ENCODE peak calls at places on chromosome 10, in five cellular contexts. W is BJ; B is cardiac fibroblast; Y is CD8-positive, alpha-beta T cell; E is kidney. A is an unnamed sample.

GRCh38 chr10:45513586-45513985 is 139.6 kb downstream of the ALOX5 start:
- DNase-seq in W (no peak), B (no peak), Y (no peak), E (no peak), A (no peak)

GRCh38 chr10:101780818-101781654 is 2.2 kb downstream of the NPM3 start:
- DNase-seq in W (no peak), B (peak; percentile 72), Y (peak; percentile 61), E (no peak), A (peak; percentile 30)

GRCh38 chr10:102132193-102132562 is 662 bp upstream of the PPRC1 start:
- DNase-seq in W (no peak), B (no peak), Y (no peak), E (no peak), A (no peak)

GRCh38 chr10:110068780-110069179 is 61.0 kb downstream of the ADD3 start:
- DNase-seq in W (no peak), B (no peak), Y (no peak), E (no peak), A (no peak)

GRCh38 chr10:63885159-63885558 is 364.0 kb downstream of the REEP3 start:
- DNase-seq in W (no peak), B (peak; percentile 6), Y (no peak), E (no peak), A (no peak)

GRCh38 chr10:129764901-129765663 is 199.0 kb downstream of the EBF3 start:
- DNase-seq in W (no peak), B (no peak), Y (no peak), E (peak; percentile 37), A (no peak)

GRCh38 chr10:11249134-11249533 is 231.5 kb downstream of the CELF2 start:
- DNase-seq in W (no peak), B (no peak), Y (no peak), E (no peak), A (no peak)

GRCh38 chr10:25875555-25876165 is 58.4 kb upstream of the MYO3A start:
- DNase-seq in W (no peak), B (peak; percentile 74), Y (peak; percentile 36), E (no peak), A (no peak)

GRCh38 chr10:124091646-124092269 is 1.6 kb downstream of the CHST15 start:
- DNase-seq in W (no peak), B (peak; percentile 2), Y (no peak), E (peak; percentile 86), A (no peak)

GRCh38 chr10:116281780-116282179 is 8.8 kb upstream of the GFRA1 start:
- DNase-seq in W (no peak), B (no peak), Y (no peak), E (no peak), A (no peak)

GRCh38 chr10:88932539-88933256 is 19.9 kb downstream of the ACTA2 start:
- DNase-seq in W (peak; percentile 71), B (peak; percentile 87), Y (peak; percentile 19), E (peak; percentile 72), A (peak; percentile 62)

GRCh38 chr10:57948796-57949195 is 318.9 kb downstream of the IPMK start:
- DNase-seq in W (no peak), B (no peak), Y (no peak), E (no peak), A (no peak)

GRCh38 chr10:29689001-29689400 is 54.2 kb upstream of the SVIL start:
- DNase-seq in W (no peak), B (peak; percentile 80), Y (no peak), E (no peak), A (no peak)

GRCh38 chr10:119306514-119306951 is 99.2 kb downstream of the GRK5 start:
- DNase-seq in W (no peak), B (peak; percentile 48), Y (peak; percentile 56), E (no peak), A (no peak)

GRCh38 chr10:119306964-119307363 is 99.6 kb downstream of the GRK5 start:
- DNase-seq in W (no peak), B (peak; percentile 51), Y (no peak), E (peak; percentile 8), A (no peak)

GRCh38 chr10:119308556-119309422 is 101.4 kb downstream of the GRK5 start:
- DNase-seq in W (no peak), B (no peak), Y (no peak), E (peak; percentile 54), A (no peak)

GRCh38 chr10:119309423-119309770 is 102.0 kb downstream of the GRK5 start:
- DNase-seq in W (no peak), B (no peak), Y (no peak), E (peak; percentile 8), A (no peak)

GRCh38 chr10:119308089-119308488 is 100.7 kb downstream of the GRK5 start:
- DNase-seq in W (no peak), B (no peak), Y (no peak), E (peak; percentile 43), A (no peak)
- H3K4me3 ChIP-seq in W (no peak overlapping the region), B (no peak overlapping the region), Y (no peak overlapping the region), E (no peak overlapping the region), A (no peak overlapping the region)

DNA sequence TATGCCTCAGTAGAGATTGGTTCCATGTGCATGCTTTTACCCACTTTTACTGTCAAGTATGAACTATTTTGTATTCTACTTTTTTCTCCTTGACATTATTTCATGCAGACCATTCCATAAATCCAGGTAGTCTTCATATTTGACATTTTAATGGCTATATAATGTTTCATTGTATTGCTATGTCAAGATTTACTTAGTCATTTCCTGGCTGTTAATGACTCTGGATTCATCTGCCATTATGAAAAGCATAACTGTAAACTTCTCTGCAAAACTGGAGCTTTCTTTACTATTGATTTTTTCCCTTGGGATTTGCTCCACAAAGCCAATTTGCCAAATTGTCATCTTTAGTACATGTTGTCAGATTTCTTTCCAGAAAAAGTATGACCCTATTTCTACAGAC is 6.8 kb upstream of the MSRB2 start:
- DNase-seq in W (no peak), B (no peak), Y (no peak), E (no peak), A (no peak)
- TF ChIP-seq CTCF in W (no peak), B (no peak), Y (no peak), E (no peak), A (no peak)

GRCh38 chr10:122152544-122152943 is 118.6 kb upstream of the BTBD16 start:
- DNase-seq in W (no peak), B (peak; percentile 68), Y (no peak), E (no peak), A (no peak)

GRCh38 chr10:122157451-122157850 is 113.6 kb upstream of the BTBD16 start:
- DNase-seq in W (no peak), B (peak; percentile 29), Y (no peak), E (no peak), A (no peak)

GRCh38 chr10:122158362-122158761 is 112.7 kb upstream of the BTBD16 start:
- DNase-seq in W (no peak), B (no peak), Y (no peak), E (no peak), A (no peak)

GRCh38 chr10:122154034-122154732 is 116.9 kb upstream of the BTBD16 start:
- DNase-seq in W (no peak), B (no peak), Y (no peak), E (no peak), A (no peak)

DNA sequence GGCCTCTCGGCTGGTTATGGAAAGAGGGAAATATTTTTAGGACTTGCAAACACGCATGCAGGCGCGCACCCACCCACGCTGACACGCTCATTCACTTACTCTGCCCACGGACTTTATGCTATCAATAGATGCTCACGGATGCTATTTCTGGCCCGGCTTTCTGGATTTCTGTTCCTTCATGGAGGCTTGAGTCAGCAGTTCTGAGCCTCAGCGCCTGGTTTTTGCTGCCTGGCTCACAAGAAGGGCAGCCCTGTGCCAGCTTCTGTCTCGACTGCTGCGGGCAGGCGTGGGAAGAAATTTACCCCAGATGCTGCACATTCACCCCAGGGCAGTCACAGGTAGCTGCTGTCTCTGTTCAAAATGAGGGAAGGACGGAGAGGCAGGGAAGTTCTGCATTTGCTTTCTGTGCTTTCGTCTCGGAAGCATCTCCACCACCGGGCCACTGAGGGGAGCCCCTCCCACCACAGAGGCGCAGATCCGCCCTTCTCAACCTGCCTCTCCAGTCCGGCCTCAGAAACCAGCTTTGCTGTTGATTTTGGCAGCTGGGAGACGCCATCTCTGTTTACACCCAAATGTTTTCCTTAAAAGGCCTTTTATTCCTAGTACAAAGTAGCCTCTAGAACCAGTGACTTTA is 116.2 kb upstream of the BTBD16 start:
- DNase-seq in W (no peak), B (peak; percentile 48), Y (no peak), E (no peak), A (peak; percentile 57)
- H3K4me3 ChIP-seq in W (peak overlapping the region; percentile 27), B (peak overlapping the region; percentile 30), Y (no peak overlapping the region), E (no peak overlapping the region), A (peak overlapping the region; percentile 38)

GRCh38 chr10:3592424-3592823 is 192.6 kb downstream of the KLF6 start:
- DNase-seq in W (no peak), B (no peak), Y (no peak), E (no peak), A (no peak)

GRCh38 chr10:3593611-3594010 is 191.4 kb downstream of the KLF6 start:
- DNase-seq in W (no peak), B (no peak), Y (no peak), E (no peak), A (no peak)

DNA sequence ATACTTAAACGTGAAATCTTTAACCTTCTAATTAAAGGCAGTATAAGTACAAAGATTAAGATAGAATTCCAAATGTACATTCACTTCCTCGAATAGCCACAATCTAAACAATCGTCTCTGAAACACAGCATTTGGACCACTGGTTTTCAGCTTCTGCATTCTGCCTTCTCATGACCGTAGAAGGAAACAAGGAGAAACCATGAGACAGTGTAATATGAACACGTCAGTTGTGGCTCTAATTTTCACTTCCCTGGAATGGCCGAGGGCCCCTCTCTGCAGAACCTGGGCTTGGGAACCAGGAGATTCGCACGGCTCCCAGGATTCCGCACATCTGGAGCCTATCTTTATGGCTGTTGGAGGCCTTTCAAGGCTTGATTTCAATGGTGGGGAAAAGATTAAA is 189.3 kb downstream of the KLF6 start:
- DNase-seq in W (no peak), B (no peak), Y (no peak), E (no peak), A (no peak)
- TF ChIP-seq CTCF in W (no peak), B (no peak), Y (no peak), E (no peak), A (no peak)

DNA sequence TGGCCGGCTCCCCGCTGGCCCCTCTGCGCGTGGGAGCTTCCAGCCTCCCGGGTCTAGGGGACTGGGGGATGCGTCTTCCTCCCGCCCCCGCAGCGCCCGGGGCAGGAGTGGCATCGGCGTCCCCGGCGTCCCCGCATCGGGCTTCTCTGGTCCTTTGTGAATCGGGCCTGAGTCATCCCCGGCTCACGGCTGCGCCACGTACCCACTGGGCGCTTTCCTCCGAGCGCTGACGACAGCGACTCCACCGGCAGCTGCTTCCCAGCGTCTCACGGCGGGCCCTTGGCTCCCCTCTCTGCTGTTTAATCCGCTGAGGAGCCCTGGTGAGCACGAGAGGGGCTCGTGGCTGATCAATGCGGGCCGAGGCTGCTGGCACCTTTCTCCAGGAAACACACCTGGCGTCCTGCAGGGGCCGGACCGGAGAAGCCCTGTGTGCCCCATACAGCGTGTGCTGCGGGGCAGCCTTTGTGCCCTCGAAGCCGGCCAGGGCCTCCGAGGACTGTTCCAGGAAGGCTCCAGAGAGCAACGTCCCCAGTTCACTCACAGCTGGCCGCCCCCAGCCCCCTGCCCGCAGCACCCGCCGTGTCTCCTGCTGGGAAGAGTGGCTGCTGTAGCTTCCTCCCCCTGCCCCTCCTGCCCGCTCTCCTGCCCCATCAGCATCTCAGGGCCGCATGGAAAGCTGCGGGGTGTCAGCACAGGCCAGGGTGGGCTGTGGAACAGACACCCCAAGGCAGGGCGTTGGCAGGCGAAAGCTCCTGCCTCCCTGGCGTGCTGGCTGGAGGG is 95.5 kb upstream of the DIP2C start:
- DNase-seq in W (no peak), B (peak; percentile 76), Y (no peak), E (peak; percentile 85), A (peak; percentile 42)
- H3K4me3 ChIP-seq in W (peak overlapping the region; percentile 46), B (peak overlapping the region; percentile 51), Y (no peak overlapping the region), E (peak overlapping the region; percentile 35), A (peak overlapping the region; percentile 53)

GRCh38 chr10:92573798-92574544 is at the start of gene IDE:
- DNase-seq in W (no peak), B (peak; percentile 91), Y (peak; percentile 69), E (peak; percentile 94), A (peak; percentile 66)
- TF ChIP-seq CTCF in W (peak; percentile 98), B (peak; percentile 86), Y (no peak), E (peak; percentile 81), A (peak; percentile 81)

GRCh38 chr10:22765660-22766547 is 51.5 kb upstream of the PIP4K2A start:
- DNase-seq in W (no peak), B (no peak), Y (no peak), E (no peak), A (no peak)
- H3K4me3 ChIP-seq in W (no peak overlapping the region), B (no peak overlapping the region), Y (no peak overlapping the region), E (no peak overlapping the region), A (no peak overlapping the region)

A was measured in AG04450.